ENCODE peak calls at places on chromosomes 11 and 22, in four cellular contexts. M is breast epithelium, S is colonic mucosa, Y is aorta. J is an unnamed sample.

GRCh38 chr22:45127866-45128265 is 35.9 kb upstream of the NUP50 start:
- DNase-seq in M (no peak), Y (no peak), S (no peak), J (no peak)

GRCh38 chr22:46593211-46593676 is 26.9 kb upstream of the GRAMD4 start:
- DNase-seq in S (no peak), M (no peak), Y (peak), J (no peak)

GRCh38 chr22:22877523-22878210 is 9.9 kb upstream of the IGLL5 start:
- DNase-seq in M (no peak), S (peak), Y (peak), J (peak)

GRCh38 chr11:79332017-79332416 is 108.8 kb downstream of the TENM4 start:
- DNase-seq in M (no peak), S (no peak), Y (no peak), J (no peak)

GRCh38 chr22:42799462-42800405 is 57.3 kb downstream of the ARFGAP3 start:
- DNase-seq in S (no peak), M (no peak), Y (no peak), J (no peak)

GRCh38 chr11:13776134-13776815 is 107.8 kb downstream of the FAR1 start:
- DNase-seq in S (no peak), M (no peak), Y (no peak), J (no peak)

GRCh38 chr11:99687320-99687719 is 666.6 kb downstream of the CNTN5 start:
- DNase-seq in S (no peak), Y (no peak), M (no peak), J (no peak)

GRCh38 chr22:45816771-45817170 is 145.1 kb downstream of the ATXN10 start:
- DNase-seq in S (no peak), Y (no peak), M (no peak), J (no peak)

GRCh38 chr22:43555561-43556515 is 144.0 kb downstream of the MPPED1 start:
- DNase-seq in Y (no peak), S (no peak), M (no peak), J (no peak)

GRCh38 chr11:112016765-112017356 is 8.3 kb upstream of the DLAT start:
- DNase-seq in Y (no peak), S (no peak), M (no peak), J (no peak)

GRCh38 chr22:46069518-46070214 is 80.7 kb upstream of the PPARA start:
- DNase-seq in M (peak), Y (peak), S (peak), J (peak)

GRCh38 chr11:114089748-114090147 is 30.2 kb downstream of the ZBTB16 start:
- DNase-seq in Y (no peak), S (no peak), M (no peak), J (no peak)

GRCh38 chr22:29811377-29811776 is 26.7 kb downstream of the ASCC2 start:
- DNase-seq in Y (no peak), S (peak), M (no peak), J (no peak)

GRCh38 chr22:46842606-46843005 is 80.2 kb downstream of the TBC1D22A start:
- DNase-seq in Y (no peak), S (no peak), M (peak), J (no peak)

GRCh38 chr11:11931461-11932055 is 76.9 kb downstream of the DKK3 start:
- DNase-seq in S (no peak), M (no peak), Y (no peak), J (no peak)

DNA sequence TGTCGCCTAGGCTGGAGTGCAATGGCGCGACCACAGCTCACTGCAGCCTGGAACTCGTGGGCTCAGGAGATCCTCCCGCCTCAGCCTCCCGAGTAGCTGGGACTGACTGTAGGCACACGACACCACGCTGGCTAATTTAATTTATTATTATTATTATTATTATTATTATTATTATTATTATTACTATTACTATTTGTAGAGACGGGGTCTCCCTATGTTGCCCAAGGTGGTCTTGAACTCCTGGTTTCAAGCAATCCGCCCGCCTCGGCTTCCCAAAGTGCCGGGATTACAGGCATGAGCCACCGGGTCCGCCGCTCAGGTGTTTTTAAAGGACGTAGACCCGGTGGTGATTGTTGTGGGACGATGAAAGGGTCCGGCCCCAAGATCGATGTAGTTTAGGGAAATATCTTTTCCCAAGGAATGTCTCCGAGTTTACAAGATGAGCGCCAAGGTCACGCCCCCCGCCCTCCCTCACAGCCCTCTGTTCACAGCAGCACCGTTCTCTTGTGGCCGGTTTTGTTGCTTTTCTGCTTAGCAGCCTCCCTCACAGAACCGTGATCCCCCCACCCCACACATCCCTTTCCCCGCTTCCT is 728 bp upstream of the POGLUT3 start:
- DNase-seq in Y (peak), M (no peak), S (no peak), J (no peak)
- H3K27ac ChIP-seq in Y (peak), M (peak), S (peak), J (peak)

GRCh38 chr11:74611369-74611861 is 19.0 kb downstream of the POLD3 start:
- DNase-seq in Y (no peak), S (no peak), M (no peak), J (no peak)

GRCh38 chr11:74615988-74616387 is 23.6 kb downstream of the POLD3 start:
- DNase-seq in M (no peak), Y (no peak), S (no peak), J (no peak)

GRCh38 chr11:74615311-74615710 is 22.9 kb downstream of the POLD3 start:
- DNase-seq in Y (no peak), S (no peak), M (no peak), J (no peak)

DNA sequence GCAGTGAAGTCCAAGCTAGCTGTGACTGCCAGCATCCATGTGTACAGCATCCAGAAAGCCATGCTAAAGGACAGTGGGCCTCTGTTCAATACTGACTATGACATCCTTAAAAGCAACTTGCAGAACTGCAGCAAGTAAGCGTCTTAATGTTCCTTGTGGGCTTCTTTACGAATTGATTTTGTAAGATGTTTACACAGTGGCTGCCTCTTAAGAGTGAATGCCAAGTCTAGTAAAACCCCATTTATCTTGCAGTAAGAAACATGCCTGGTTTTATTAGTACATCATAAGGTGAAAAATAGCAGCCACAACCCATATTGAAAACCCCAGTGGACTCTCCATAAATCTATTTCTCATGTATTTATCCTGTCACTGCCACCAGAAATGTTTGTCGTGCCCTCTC is 20.5 kb downstream of the POLD3 start:
- DNase-seq in Y (no peak), M (no peak), S (no peak), J (no peak)
- H3K27ac ChIP-seq in Y (no peak), M (no peak), S (no peak), J (no peak)

DNA sequence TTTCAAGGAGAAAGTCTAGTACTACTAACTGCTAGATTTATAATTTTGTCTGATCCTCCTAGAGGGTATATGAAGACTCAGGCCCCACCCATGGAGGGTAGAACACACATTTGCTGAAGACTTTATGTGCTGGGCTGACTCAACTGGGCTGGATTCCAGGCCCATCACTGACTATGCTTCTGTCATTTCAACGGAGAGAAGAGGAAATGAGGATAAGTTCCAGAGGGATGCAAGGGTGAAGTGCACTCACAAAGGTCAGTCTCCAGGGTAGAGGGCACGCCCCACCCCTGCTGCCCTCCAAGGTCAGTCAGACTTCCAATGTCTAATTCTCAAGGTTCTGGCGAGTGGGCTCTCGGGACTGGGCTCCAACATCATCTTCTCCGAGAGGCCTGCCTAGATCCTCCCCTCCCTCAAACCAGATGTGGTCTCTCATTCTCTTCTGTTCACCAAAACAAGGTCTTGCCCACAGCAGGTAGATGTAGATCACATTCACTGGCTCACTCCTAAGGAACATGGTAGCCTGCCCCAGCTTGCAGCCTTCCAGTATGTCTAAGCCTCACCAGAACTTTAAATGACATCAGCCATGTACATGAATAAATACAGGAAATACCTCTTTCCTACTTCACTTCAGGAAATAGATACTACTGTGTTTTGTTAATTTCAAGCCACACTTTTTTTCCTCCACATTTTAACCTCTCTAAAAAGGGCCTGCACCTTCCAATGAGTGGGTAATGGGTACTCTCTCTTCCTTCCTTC is 7.3 kb upstream of the C11orf86 start:
- DNase-seq in S (peak), M (no peak), Y (peak), J (no peak)
- H3K27ac ChIP-seq in S (peak), M (no peak), Y (no peak), J (no peak)

DNA sequence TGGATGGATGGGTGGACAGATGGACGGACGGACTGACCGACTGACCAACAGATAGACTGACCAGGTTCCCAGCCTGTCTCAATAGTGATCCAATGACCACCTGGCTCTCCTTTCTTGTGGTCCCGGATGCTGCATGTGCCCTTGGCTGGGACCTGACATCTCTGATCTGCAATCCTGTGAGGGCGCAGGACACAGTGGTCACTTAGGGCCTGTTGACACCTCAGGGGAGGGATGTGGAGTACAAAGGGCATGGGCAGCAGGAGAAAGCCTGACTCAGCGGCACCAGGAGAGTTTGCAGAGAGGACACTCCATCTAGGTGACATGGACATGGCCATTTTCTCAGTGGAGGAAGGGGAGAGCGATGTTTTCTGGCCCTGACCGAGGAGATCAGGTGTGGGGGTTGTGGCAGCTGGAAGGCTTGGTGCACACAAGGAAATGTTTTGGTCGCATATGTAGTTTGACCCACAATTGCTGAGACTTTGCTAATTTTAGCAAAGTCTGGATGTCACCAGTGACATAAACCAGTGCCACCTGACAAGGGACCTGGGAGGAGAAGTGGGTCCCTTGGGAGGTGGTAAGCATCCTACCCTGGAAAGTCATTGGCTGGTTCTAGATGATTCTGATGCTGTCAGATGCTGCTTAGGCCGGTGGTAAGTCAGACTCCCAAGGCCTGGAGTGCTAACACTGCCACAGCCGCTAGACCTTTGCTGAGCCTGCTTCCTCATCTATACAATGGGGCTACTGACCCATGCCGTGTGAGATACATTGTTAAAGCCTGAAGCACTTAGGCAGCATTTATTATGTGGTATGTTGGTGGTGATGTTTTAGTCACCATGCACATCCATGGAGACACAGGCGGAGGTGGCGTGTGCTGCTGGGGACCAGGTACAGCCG is 50.7 kb downstream of the CD82 start:
- DNase-seq in S (no peak), M (no peak), Y (peak), J (no peak)
- H3K27ac ChIP-seq in S (no peak), M (no peak), Y (no peak), J (peak)